ENCODE peak calls at places on chromosome 18, in five cellular contexts. R is GM12892, W is progenitor cell of endocrine pancreas, I is germinal center, K is GM13977. C is an unnamed sample.

GRCh38 chr18:48715651-48716354 is 177.0 kb downstream of the CTIF start:
- DNase-seq in K (peak), I (peak), W (no peak), R (no peak), C (no peak)

GRCh38 chr18:58213445-58213844 is 169.4 kb downstream of the NEDD4L start:
- DNase-seq in K (no peak), W (no peak), R (no peak), I (no peak), C (no peak)

GRCh38 chr18:36692909-36693308 is 135.9 kb downstream of the TPGS2 start:
- DNase-seq in R (no peak), K (no peak), I (no peak), W (no peak), C (no peak)

GRCh38 chr18:44839239-44839666 is 158.6 kb downstream of the SETBP1 start:
- DNase-seq in R (peak), W (no peak), K (peak), I (peak), C (peak)

GRCh38 chr18:48229445-48230052 is 179.6 kb downstream of the ZBTB7C start:
- DNase-seq in R (no peak), W (no peak), I (no peak), K (no peak), C (no peak)

GRCh38 chr18:48446582-48447225 is 37.5 kb upstream of the ZBTB7C start:
- DNase-seq in R (peak), K (peak), I (peak), W (peak), C (no peak)

GRCh38 chr18:10936211-10937053 is 212.9 kb downstream of the PIEZO2 start:
- DNase-seq in R (no peak), I (no peak), K (no peak), W (no peak), C (no peak)

GRCh38 chr18:8254664-8255063 is 354.6 kb upstream of the RAB12 start:
- DNase-seq in I (no peak), K (no peak), R (no peak), W (no peak), C (no peak)

GRCh38 chr18:47283476-47283875 is 32.0 kb upstream of the SKOR2 start:
- DNase-seq in W (no peak), I (no peak), R (no peak), K (no peak), C (no peak)

GRCh38 chr18:40911582-40912254 is 1043.3 kb upstream of the PIK3C3 start:
- DNase-seq in I (no peak), R (no peak), W (no peak), K (no peak), C (no peak)

GRCh38 chr18:75752864-75753263 is 325.4 kb upstream of the SMIM21 start:
- DNase-seq in K (no peak), I (no peak), R (no peak), W (no peak), C (no peak)

GRCh38 chr18:48488388-48488850 is 50.4 kb upstream of the CTIF start:
- DNase-seq in R (no peak), I (no peak), K (no peak), W (no peak), C (no peak)

GRCh38 chr18:50240083-50240563 is 26.2 kb downstream of the CFAP53 start:
- DNase-seq in W (no peak), I (no peak), K (no peak), R (no peak), C (no peak)

GRCh38 chr18:48137354-48138208 is 207.1 kb upstream of the SMAD2 start:
- DNase-seq in K (no peak), R (no peak), I (no peak), W (no peak), C (no peak)

GRCh38 chr18:427005-427404 is 73.5 kb downstream of the COLEC12 start:
- DNase-seq in R (no peak), K (no peak), I (no peak), W (no peak), C (no peak)

GRCh38 chr18:78875268-78875997 is 104.2 kb upstream of the SALL3 start:
- DNase-seq in K (no peak), I (peak), R (no peak), W (no peak), C (no peak)

GRCh38 chr18:75544496-75544895 is 117.0 kb upstream of the SMIM21 start:
- DNase-seq in R (no peak), K (no peak), I (no peak), W (no peak), C (no peak)

GRCh38 chr18:62505669-62506494 is 16.9 kb upstream of the ZCCHC2 start:
- DNase-seq in I (peak), K (peak), R (no peak), W (no peak), C (peak)

GRCh38 chr18:59549797-59550516 is 147.3 kb downstream of the CCBE1 start:
- DNase-seq in W (no peak), I (no peak), R (no peak), K (no peak), C (no peak)

GRCh38 chr18:63888473-63889190 is 1.1 kb downstream of the SERPINB2 start:
- DNase-seq in W (no peak), R (no peak), I (no peak), K (no peak), C (no peak)

GRCh38 chr18:54086046-54086802 is 138.2 kb downstream of the MBD2 start:
- DNase-seq in R (no peak), I (no peak), W (no peak), K (no peak), C (peak)

GRCh38 chr18:38301621-38302020 is 736.0 kb upstream of the CELF4 start:
- DNase-seq in K (no peak), W (no peak), R (no peak), I (no peak), C (no peak)

GRCh38 chr18:35938158-35938557 is 34.3 kb upstream of the RMP24 start:
- DNase-seq in R (no peak), I (no peak), K (no peak), W (no peak), C (no peak)